ENCODE peak calls at places on chromosomes 3 and 15, in four cellular contexts. V is hepatocyte, X is fibroblast of lung, Q is GM23248. E is an unnamed sample. For H3K9me3, the result is how much of the 10 kb centered on the place peaks cover.

GRCh38 chr3:170517251-170517945 is 68.5 kb downstream of the SLC7A14 start:
- DNase-seq in V (no peak), X (no peak), Q (peak), E (no peak)

GRCh38 chr3:183018416-183019192 is 38.3 kb upstream of the DCUN1D1 start:
- DNase-seq in V (no peak), X (no peak), Q (no peak), E (peak)

GRCh38 chr15:99114511-99115299 is 9.8 kb downstream of the SYNM start:
- DNase-seq in V (no peak), X (no peak), Q (no peak), E (no peak)

GRCh38 chr3:10514407-10515069 is 9.2 kb upstream of the ATP2B2 start:
- DNase-seq in V (no peak), X (no peak), Q (no peak), E (no peak)

GRCh38 chr3:56725175-56725574 is 42.1 kb upstream of the TASOR start:
- DNase-seq in V (no peak), X (no peak), Q (no peak), E (no peak)

GRCh38 chr3:72082776-72083477 is 298.0 kb upstream of the PROK2 start:
- DNase-seq in V (no peak), X (no peak), Q (no peak), E (no peak)

GRCh38 chr3:122101646-122102045 is 46.5 kb downstream of the CD86 start:
- DNase-seq in V (peak), X (peak), Q (peak), E (peak)

GRCh38 chr15:39508536-39508935 is 72.3 kb upstream of the THBS1 start:
- DNase-seq in V (no peak), X (no peak), Q (no peak), E (no peak)

GRCh38 chr15:43911235-43911661 is 84.4 kb downstream of the WDR76 start:
- DNase-seq in V (no peak), X (peak), Q (peak), E (no peak)

GRCh38 chr15:67685008-67685599 is 140.2 kb upstream of the SKOR1 start:
- DNase-seq in V (peak), X (peak), Q (peak), E (peak)

GRCh38 chr3:63135362-63135761 is 142.7 kb upstream of the SYNPR start:
- DNase-seq in V (no peak), X (no peak), Q (peak), E (no peak)

GRCh38 chr3:104101736-104102135 is 1265.0 kb upstream of the ALCAM start:
- DNase-seq in V (no peak), X (peak), Q (peak), E (no peak)

GRCh38 chr3:170734043-170734736 is 135.8 kb downstream of the RPL22L1 start:
- DNase-seq in V (no peak), X (no peak), Q (peak), E (no peak)

GRCh38 chr15:50012790-50013189 is 106.2 kb downstream of the ATP8B4 start:
- DNase-seq in V (no peak), X (no peak), Q (no peak), E (no peak)

GRCh38 chr3:57948080-57948671 is 60.0 kb upstream of the FLNB start:
- DNase-seq in V (no peak), X (no peak), Q (no peak), E (no peak)

GRCh38 chr15:43509002-43509922 is 8.1 kb upstream of the MAP1A start:
- DNase-seq in V (no peak), X (no peak), Q (peak), E (no peak)

GRCh38 chr15:36797128-36797527 is 217.7 kb downstream of the CDIN1 start:
- DNase-seq in V (no peak), X (no peak), Q (no peak), E (no peak)

DNA sequence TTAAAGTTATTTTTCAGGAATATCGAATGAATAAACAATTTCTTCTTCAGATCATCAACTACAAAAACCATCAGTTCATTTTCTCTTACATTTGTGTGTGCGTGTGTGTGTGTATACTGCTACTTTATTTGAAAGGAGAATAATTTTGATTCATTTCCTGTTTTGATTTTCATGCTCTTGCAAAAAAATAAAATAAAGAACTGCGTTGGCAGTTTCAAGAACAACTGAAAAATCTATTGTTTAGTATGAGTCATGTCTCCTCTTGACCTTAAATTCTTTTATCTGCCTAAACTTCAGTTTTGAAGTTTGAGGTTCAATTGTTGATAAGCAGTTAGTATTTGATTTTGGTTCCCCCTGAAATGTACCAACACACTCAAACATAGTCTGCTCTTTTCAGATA is 540.8 kb downstream of the FGF12 start:
- DNase-seq in V (no peak), X (no peak), Q (no peak), E (no peak)
- TF ChIP-seq EZH2 in V (no peak), X (no peak), Q (no peak), E (no peak)

GRCh38 chr3:138642927-138643253 is 34.3 kb downstream of the FAIM start:
- DNase-seq in V (no peak), X (no peak), Q (no peak), E (no peak)
- H3K9me3 ChIP-seq in V (under half), X (under half), Q (under half), E (under half)

DNA sequence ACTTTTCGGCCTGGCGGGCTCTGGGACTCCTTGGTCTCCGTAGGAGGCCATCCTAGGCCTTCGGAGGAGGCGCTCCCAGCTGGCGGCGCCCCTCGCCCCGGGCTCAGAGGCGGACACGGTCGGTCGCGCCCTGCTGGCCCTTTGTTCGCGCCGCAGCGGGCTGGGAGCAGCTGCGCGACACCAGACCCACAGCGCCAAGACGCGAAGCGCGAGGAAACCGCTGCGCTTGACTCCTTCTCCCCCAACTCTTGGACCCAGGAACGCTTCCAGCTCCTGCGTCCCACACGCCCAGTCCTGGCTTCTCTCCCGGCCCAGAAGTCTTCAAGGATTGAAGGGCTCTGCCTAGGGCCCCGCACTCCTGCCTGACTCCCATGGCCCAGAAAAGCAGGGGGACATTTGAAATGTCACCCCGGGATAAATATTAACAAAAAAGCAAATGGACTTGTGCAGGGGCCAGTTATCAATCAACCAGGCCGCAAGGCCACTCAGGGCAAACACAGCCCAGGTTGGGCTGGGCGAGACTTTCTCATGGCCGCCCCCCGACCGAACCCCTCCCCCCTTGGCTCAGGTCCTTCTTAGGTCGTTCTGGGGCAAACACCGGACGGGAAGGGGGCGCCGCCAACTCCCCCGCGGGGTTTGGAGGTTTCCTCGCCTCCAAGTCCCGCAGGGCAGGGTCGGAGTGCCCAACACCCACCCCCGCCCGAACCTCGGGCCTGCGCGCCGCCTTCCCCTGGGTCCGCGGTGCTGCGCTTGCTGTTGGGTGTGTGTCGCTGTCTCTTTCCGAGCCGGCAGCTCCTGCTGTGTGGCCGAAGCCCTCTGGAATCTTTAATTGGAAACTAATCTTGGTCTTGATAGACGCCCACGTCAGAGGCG is 5.1 kb downstream of the ONECUT1 start:
- DNase-seq in V (no peak), X (no peak), Q (no peak), E (no peak)
- TF ChIP-seq EZH2 in V (no peak), X (peak), Q (peak), E (peak)

DNA sequence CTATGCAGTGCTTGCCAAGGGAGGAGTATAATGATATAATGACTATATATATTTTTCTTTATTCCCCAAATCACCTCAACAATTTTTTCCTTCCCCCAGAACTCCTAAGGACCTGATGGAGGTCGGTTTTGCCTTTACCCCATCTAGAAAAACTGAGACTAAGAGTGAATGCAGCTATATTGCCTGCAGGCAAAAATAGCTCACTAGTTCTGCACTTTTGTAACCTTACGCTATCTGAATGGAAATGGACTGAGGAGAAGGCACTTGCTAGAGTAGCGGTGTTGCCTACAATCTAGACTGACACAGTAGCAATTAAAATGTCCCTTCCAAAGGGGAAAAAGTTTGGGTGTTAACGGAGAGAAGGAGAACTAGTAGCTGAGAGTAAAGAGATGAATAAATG is 379.5 kb upstream of the SEMA6D start:
- DNase-seq in V (no peak), X (no peak), Q (no peak), E (no peak)
- H3K9me3 ChIP-seq in V (under half), X (under half), Q (under half), E (under half)

DNA sequence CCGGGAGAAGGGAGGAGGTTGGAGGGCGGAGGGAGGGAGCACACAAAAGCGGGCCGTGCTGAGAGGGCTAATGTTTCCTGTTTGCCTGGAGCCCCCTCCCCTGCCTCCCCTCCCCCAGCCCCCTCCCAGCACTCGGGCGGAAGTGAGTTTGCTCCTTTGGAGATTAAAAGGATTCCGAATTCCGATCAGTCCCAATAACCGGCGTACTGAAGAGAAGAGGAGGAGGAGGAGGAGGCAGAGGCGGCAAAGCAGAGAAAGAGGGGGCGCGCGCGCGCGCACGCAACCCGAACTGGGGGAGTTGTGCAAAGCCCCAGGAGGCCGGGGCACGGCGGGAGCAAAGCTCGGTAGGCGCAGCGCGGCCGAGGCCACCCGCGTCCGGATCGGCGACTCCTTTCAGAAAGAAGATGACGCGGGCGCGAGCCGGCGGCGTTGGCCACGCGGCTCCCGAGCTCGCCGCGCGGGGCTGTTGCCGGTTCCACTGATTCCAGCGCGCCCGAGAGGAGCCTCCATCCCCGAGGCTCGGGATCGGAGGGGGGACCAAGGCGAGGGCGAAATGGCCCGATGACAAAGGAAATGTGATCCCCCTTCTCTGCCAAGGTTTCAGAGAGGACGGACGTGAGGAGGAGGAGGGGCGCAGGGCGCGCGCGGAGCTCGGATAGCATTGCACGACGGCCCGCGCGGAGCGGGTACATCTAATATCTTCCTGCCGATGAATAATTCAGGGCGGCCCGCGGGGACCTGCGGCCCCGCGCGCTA is 1.2 kb upstream of the TRIM71 start:
- DNase-seq in V (peak), X (peak), Q (peak), E (peak)
- TF ChIP-seq EZH2 in V (no peak), X (peak), Q (no peak), E (no peak)

GRCh38 chr3:88369337-88369736 is 219.6 kb downstream of the C3orf38 start:
- DNase-seq in V (no peak), X (no peak), Q (no peak), E (no peak)

DNA sequence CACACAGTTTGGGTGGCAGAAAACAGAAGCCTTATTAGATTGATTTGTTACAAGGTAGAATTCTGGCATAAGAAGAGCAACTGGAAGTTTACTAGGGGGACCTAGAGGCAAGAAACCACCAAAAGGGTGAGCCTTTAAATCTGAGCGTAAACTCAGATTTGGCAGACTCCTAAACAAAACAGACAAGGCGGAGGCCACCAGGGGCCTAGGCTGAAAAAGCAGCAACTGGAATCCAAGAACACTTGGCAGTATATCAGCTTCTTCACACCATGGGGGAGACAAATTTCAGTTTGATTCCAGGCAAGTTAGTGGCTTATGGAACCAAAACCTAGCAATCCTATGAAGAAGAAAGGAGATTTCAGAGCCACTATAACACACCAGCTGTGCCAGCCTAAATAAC is 220.0 kb downstream of the C3orf38 start:
- DNase-seq in V (no peak), X (no peak), Q (no peak), E (no peak)
- H3K9me3 ChIP-seq in V (under half), X (under half), Q (under half), E (under half)

GRCh38 chr3:160226026-160226739 is 961 bp downstream of the C3orf80 start:
- DNase-seq in V (peak), X (no peak), Q (peak), E (no peak)

GRCh38 chr3:160224256-160224655 is 966 bp upstream of the C3orf80 start:
- DNase-seq in V (no peak), X (no peak), Q (no peak), E (no peak)

GRCh38 chr3:160226740-160227048 is 1.5 kb downstream of the C3orf80 start:
- DNase-seq in V (no peak), X (no peak), Q (no peak), E (no peak)

GRCh38 chr3:160224811-160225180 is 426 bp upstream of the C3orf80 start:
- DNase-seq in V (no peak), X (no peak), Q (no peak), E (no peak)

GRCh38 chr3:160225181-160226025 is at the start of gene C3orf80:
- DNase-seq in V (peak), X (peak), Q (peak), E (peak)
- TF ChIP-seq EZH2 in V (peak), X (no peak), Q (no peak), E (peak)